ENCODE peak calls at places on chromosomes 13 and 19, in five cellular contexts. M, F, D, X and W are unnamed samples.
A peak's percentile ranks its signal among the peaks of the same experiment; 100 is the strongest.

GRCh38 chr13:75798353-75799245 is 162.5 kb downstream of the LMO7 start:
- DNase-seq in M (no peak), F (no peak), X (no peak), D (no peak), W (no peak)

GRCh38 chr19:49983645-49984229 is 22.8 kb upstream of the SIGLEC11 start:
- DNase-seq in D (no peak), M (peak; percentile 16), X (peak; percentile 84), F (peak; percentile 67), W (peak; percentile 33)

GRCh38 chr13:109602356-109602755 is 184.0 kb downstream of the IRS2 start:
- DNase-seq in D (no peak), X (no peak), M (no peak), F (no peak), W (no peak)

GRCh38 chr19:33904681-33905080 is 108.0 kb downstream of the KCTD15 start:
- DNase-seq in X (no peak), M (no peak), D (no peak), F (no peak), W (no peak)

GRCh38 chr19:51203941-51204720 is 20.7 kb upstream of the CD33 start:
- DNase-seq in D (no peak), M (no peak), F (no peak), X (no peak), W (no peak)

GRCh38 chr13:38176664-38177063 is 173.0 kb upstream of the UFM1 start:
- DNase-seq in M (no peak), X (no peak), F (no peak), D (no peak), W (no peak)

GRCh38 chr19:11196406-11197287 is 698 bp downstream of the KANK2 start:
- DNase-seq in F (no peak), M (no peak), D (no peak), X (no peak), W (no peak)

GRCh38 chr13:45786293-45786920 is 65.1 kb downstream of the SIAH3 start:
- DNase-seq in F (no peak), X (no peak), D (no peak), M (peak; percentile 62), W (no peak)

GRCh38 chr19:29538651-29539050 is 12.9 kb downstream of the VSTM2B start:
- DNase-seq in M (no peak), X (no peak), D (no peak), F (no peak), W (no peak)

GRCh38 chr13:24107955-24108614 is 52.4 kb upstream of the SPATA13 start:
- DNase-seq in X (no peak), M (no peak), F (no peak), D (peak; percentile 16), W (no peak)

GRCh38 chr13:98279473-98280175 is 102.6 kb upstream of the RNF113B start:
- DNase-seq in D (no peak), X (no peak), F (no peak), M (no peak), W (peak; percentile 42)

GRCh38 chr13:94657167-94657566 is 55.2 kb downstream of the SOX21 start:
- DNase-seq in M (no peak), D (no peak), X (no peak), F (no peak), W (no peak)

GRCh38 chr13:47499358-47500150 is 501.5 kb downstream of the SUCLA2 start:
- DNase-seq in F (no peak), X (no peak), M (no peak), D (peak; percentile 63), W (no peak)

GRCh38 chr13:28401303-28402056 is 93.4 kb downstream of the FLT1 start:
- DNase-seq in X (no peak), F (no peak), M (no peak), D (no peak), W (no peak)

GRCh38 chr13:27039171-27039701 is 132.4 kb downstream of the USP12 start:
- DNase-seq in X (no peak), F (no peak), D (no peak), M (no peak), W (no peak)